ENCODE peak calls at places on chromosomes 4 and X, in eight cellular contexts. C is NCI-H345, N is SK-MEL-5, B is mucosa of gallbladder, Z is left cardiac atrium, V is H9, H is left ventricle myocardium inferior, W is cardiac septum. R is an unnamed sample.
A peak's percentile ranks its signal among the peaks of the same experiment; 100 is the strongest.

GRCh38 chr4:151429957-151430548 is 21.1 kb downstream of the FHIP1A start:
- DNase-seq in C (no peak), N (no peak), B (no peak), Z (no peak), V (no peak), H (no peak), W (no peak), R (no peak)

GRCh38 chr4:122576261-122577188 is 44.3 kb downstream of the IL21 start:
- DNase-seq in C (peak; percentile 40), N (peak; percentile 69), B (no peak), Z (no peak), V (no peak), H (no peak), W (no peak), R (no peak)

GRCh38 chrX:38796926-38797325 is 4.3 kb upstream of the MID1IP1 start:
- DNase-seq in C (no peak), N (no peak), B (no peak), Z (no peak), V (no peak), H (no peak), W (no peak), R (no peak)

GRCh38 chrX:23727206-23727605 is 15.9 kb downstream of the ACOT9 start:
- DNase-seq in C (no peak), N (no peak), B (no peak), Z (no peak), V (no peak), H (no peak), W (no peak), R (no peak)

GRCh38 chr4:122475233-122475632 is 18.7 kb upstream of the IL2 start:
- DNase-seq in C (no peak), N (no peak), B (no peak), Z (no peak), V (no peak), H (no peak), W (no peak), R (no peak)

GRCh38 chrX:47643926-47644325 is 6.4 kb downstream of the ELK1 start:
- DNase-seq in C (no peak), N (peak; percentile 38), B (no peak), Z (no peak), V (no peak), H (no peak), W (no peak), R (no peak)

GRCh38 chrX:102154900-102155805 is 624 bp downstream of the BEX5 start:
- DNase-seq in C (no peak), N (no peak), B (no peak), Z (peak; percentile 23), V (peak; percentile 26), H (no peak), W (no peak), R (peak; percentile 27)

GRCh38 chr4:55318135-55318534 is 27.9 kb upstream of the SRD5A3 start:
- DNase-seq in C (no peak), N (no peak), B (no peak), Z (no peak), V (no peak), H (no peak), W (no peak), R (no peak)

GRCh38 chr4:3128976-3129375 is 54.5 kb downstream of the HTT start:
- DNase-seq in C (no peak), N (no peak), B (no peak), Z (no peak), V (no peak), H (no peak), W (no peak), R (no peak)

GRCh38 chr4:143700420-143701352 is at the start of gene FREM3:
- DNase-seq in C (peak; percentile 27), N (no peak), B (no peak), Z (no peak), V (peak; percentile 75), H (no peak), W (no peak), R (peak; percentile 44)

GRCh38 chr4:85905761-85906160 is 430.8 kb downstream of the ARHGAP24 start:
- DNase-seq in C (peak; percentile 6), N (no peak), B (no peak), Z (no peak), V (no peak), H (no peak), W (no peak), R (no peak)

GRCh38 chrX:10477525-10477924 is 142.9 kb downstream of the MID1 start:
- DNase-seq in C (no peak), N (no peak), B (no peak), Z (no peak), V (no peak), H (no peak), W (no peak), R (no peak)

R was measured in glutamatergic neuron.